ENCODE peak calls at places on chromosomes 7 and 10, in five cellular contexts. O is GM23338, C is WERI-Rb-1, M is RWPE1, J is prostate gland. Y is an unnamed sample.

GRCh38 chr7:38630720-38631673 is at the start of gene AMPH:
- DNase-seq in O (peak; percentile 90), C (peak; percentile 91), M (no peak), J (no peak), Y (peak; percentile 51)

GRCh38 chr7:25256424-25256823 is 28.1 kb upstream of the NPVF start:
- DNase-seq in O (no peak), C (peak; percentile 71), M (no peak), J (no peak), Y (no peak)

GRCh38 chr7:115271332-115272235 is 349.7 kb downstream of the MDFIC start:
- DNase-seq in O (no peak), C (no peak), M (no peak), J (peak; percentile 21), Y (peak; percentile 96)

GRCh38 chr10:49109669-49110335 is 5.5 kb downstream of the VSTM4 start:
- DNase-seq in O (no peak), C (no peak), M (no peak), J (no peak), Y (peak; percentile 2)

GRCh38 chr7:102195361-102195760 is 91.3 kb upstream of the SH2B2 start:
- DNase-seq in O (no peak), C (no peak), M (no peak), J (no peak), Y (no peak)

GRCh38 chr7:1046722-1047679 is 2.7 kb downstream of the GPR146 start:
- DNase-seq in O (no peak), C (no peak), M (no peak), J (peak; percentile 81), Y (no peak)

GRCh38 chr7:159105066-159105780 is 39.4 kb downstream of the VIPR2 start:
- DNase-seq in O (no peak), C (no peak), M (no peak), J (no peak), Y (no peak)

GRCh38 chr7:2079332-2080068 is 153.2 kb downstream of the MAD1L1 start:
- DNase-seq in O (no peak), C (peak; percentile 81), M (no peak), J (no peak), Y (no peak)

GRCh38 chr7:151312831-151313809 is 28.5 kb upstream of the NUB1 start:
- DNase-seq in O (no peak), C (no peak), M (no peak), J (no peak), Y (no peak)

GRCh38 chr7:27921081-27921836 is 181.3 kb downstream of the TAX1BP1 start:
- DNase-seq in O (peak; percentile 79), C (peak; percentile 55), M (peak; percentile 36), J (peak; percentile 66), Y (peak; percentile 69)

GRCh38 chr10:44313706-44314307 is 71.1 kb downstream of the CXCL12 start:
- DNase-seq in O (no peak), C (no peak), M (no peak), J (no peak), Y (no peak)

GRCh38 chr10:70651661-70652060 is 20.6 kb upstream of the ADAMTS14 start:
- DNase-seq in O (peak; percentile 77), C (no peak), M (no peak), J (no peak), Y (no peak)

GRCh38 chr7:130445008-130445407 is 4.2 kb upstream of the CEP41 start:
- DNase-seq in O (no peak), C (no peak), M (no peak), J (no peak), Y (no peak)

GRCh38 chr7:28922618-28923331 is 35.4 kb downstream of the TRIL start:
- DNase-seq in O (peak; percentile 97), C (peak; percentile 65), M (peak; percentile 34), J (peak; percentile 61), Y (peak; percentile 41)

GRCh38 chr10:50420166-50420565 is 168.8 kb upstream of the ASAH2 start:
- DNase-seq in O (no peak), C (no peak), M (no peak), J (no peak), Y (no peak)

GRCh38 chr10:76684968-76685367 is 952.6 kb downstream of the KCNMA1 start:
- DNase-seq in O (no peak), C (no peak), M (no peak), J (no peak), Y (no peak)

GRCh38 chr7:106017657-106018056 is 54.6 kb downstream of the CDHR3 start:
- DNase-seq in O (no peak), C (no peak), M (no peak), J (no peak), Y (no peak)

GRCh38 chr10:70363292-70363691 is 19.1 kb downstream of the LRRC20 start:
- DNase-seq in O (no peak), C (no peak), M (no peak), J (no peak), Y (no peak)

GRCh38 chr10:1367938-1368697 is 311.9 kb downstream of the WDR37 start:
- DNase-seq in O (no peak), C (no peak), M (no peak), J (no peak), Y (no peak)

GRCh38 chr7:151327659-151328058 is 14.0 kb upstream of the NUB1 start:
- DNase-seq in O (no peak), C (no peak), M (no peak), J (no peak), Y (no peak)

GRCh38 chr10:16518822-16519221 is 2.9 kb downstream of the C1QL3 start:
- DNase-seq in O (peak; percentile 32), C (no peak), M (no peak), J (no peak), Y (no peak)

GRCh38 chr7:56063882-56064625 is at the start of gene SUMF2:
- DNase-seq in O (peak; percentile 93), C (peak; percentile 93), M (peak; percentile 98), J (peak; percentile 89), Y (peak; percentile 61)

GRCh38 chr7:139482662-139483466 is 609 bp downstream of the KLRG2 start:
- DNase-seq in O (peak; percentile 73), C (peak; percentile 27), M (peak; percentile 35), J (no peak), Y (no peak)

GRCh38 chr7:80977751-80978150 is 58.9 kb upstream of the SEMA3C start:
- DNase-seq in O (no peak), C (no peak), M (no peak), J (no peak), Y (no peak)
- H3K27ac ChIP-seq in O (no peak overlapping the region), C (no peak overlapping the region), M (no peak overlapping the region), J (no peak overlapping the region), Y (no peak overlapping the region)

GRCh38 chr10:91668935-91669334 is 36.1 kb upstream of the PPP1R3C start:
- DNase-seq in O (peak; percentile 47), C (no peak), M (no peak), J (no peak), Y (no peak)

GRCh38 chr10:91672021-91672608 is 39.2 kb upstream of the PPP1R3C start:
- DNase-seq in O (peak; percentile 21), C (peak; percentile 12), M (no peak), J (no peak), Y (peak; percentile 71)
- H3K27ac ChIP-seq in O (no peak overlapping the region), C (no peak overlapping the region), M (peak overlapping the region; percentile 67), J (no peak overlapping the region), Y (no peak overlapping the region)

GRCh38 chr10:72009062-72009429 is 44.9 kb downstream of the CHST3 start:
- DNase-seq in O (no peak), C (no peak), M (peak; percentile 83), J (no peak), Y (no peak)

GRCh38 chr10:72006026-72006425 is 41.8 kb downstream of the CHST3 start:
- DNase-seq in O (no peak), C (no peak), M (no peak), J (no peak), Y (no peak)

GRCh38 chr10:72008096-72008933 is 44.1 kb downstream of the CHST3 start:
- DNase-seq in O (no peak), C (no peak), M (peak; percentile 60), J (peak; percentile 26), Y (no peak)

GRCh38 chr10:72009430-72010081 is 45.4 kb downstream of the CHST3 start:
- DNase-seq in O (peak; percentile 53), C (no peak), M (peak; percentile 93), J (peak; percentile 87), Y (peak; percentile 90)

GRCh38 chr10:72007246-72007892 is 43.2 kb downstream of the CHST3 start:
- DNase-seq in O (no peak), C (no peak), M (no peak), J (no peak), Y (no peak)
- H3K27ac ChIP-seq in O (no peak overlapping the region), C (no peak overlapping the region), M (peak overlapping the region; percentile 100), J (peak overlapping the region; percentile 81), Y (no peak overlapping the region)

DNA sequence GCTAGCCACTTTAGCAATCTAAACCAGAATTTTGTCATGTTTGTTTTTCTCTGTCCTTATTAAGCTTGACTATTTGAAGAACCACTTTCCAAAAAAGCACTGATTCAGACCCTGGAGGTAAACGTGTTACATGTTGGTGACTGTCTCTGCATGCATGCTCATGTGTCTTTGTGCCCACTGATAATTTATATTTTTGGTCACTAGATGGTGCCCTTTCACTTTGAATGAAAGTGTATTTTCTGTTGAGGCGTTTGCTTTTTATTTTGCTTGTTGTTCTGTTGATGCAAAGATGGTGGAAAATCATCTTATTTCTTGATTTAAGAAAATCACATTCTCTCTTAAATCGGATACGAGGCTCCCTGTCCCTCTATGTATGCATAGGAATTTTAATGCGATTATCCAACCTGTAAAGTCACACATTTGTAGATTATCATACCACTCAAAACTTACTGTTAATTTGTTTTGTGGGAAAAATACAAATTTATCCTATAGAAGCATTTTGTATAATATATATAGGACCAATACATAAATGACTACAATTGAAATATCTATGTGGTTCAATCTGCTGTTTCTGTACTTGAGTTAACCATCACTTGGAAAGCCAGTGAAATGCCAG is 269.3 kb downstream of the BICC1 start:
- DNase-seq in O (peak; percentile 68), C (no peak), M (peak; percentile 39), J (peak; percentile 47), Y (no peak)
- H3K27ac ChIP-seq in O (no peak overlapping the region), C (no peak overlapping the region), M (no peak overlapping the region), J (no peak overlapping the region), Y (no peak overlapping the region)

GRCh38 chr10:79158004-79158340 is 89.2 kb downstream of the ZMIZ1 start:
- DNase-seq in O (no peak), C (no peak), M (no peak), J (no peak), Y (no peak)

GRCh38 chr10:79159785-79160184 is 91.0 kb downstream of the ZMIZ1 start:
- DNase-seq in O (no peak), C (no peak), M (no peak), J (no peak), Y (peak; percentile 78)

GRCh38 chr10:79160191-79160590 is 91.4 kb downstream of the ZMIZ1 start:
- DNase-seq in O (no peak), C (no peak), M (no peak), J (no peak), Y (no peak)

GRCh38 chr10:79159141-79159619 is 90.4 kb downstream of the ZMIZ1 start:
- DNase-seq in O (no peak), C (no peak), M (no peak), J (no peak), Y (peak; percentile 76)

GRCh38 chr10:79158402-79159097 is 89.8 kb downstream of the ZMIZ1 start:
- DNase-seq in O (peak; percentile 50), C (no peak), M (no peak), J (no peak), Y (no peak)
- H3K27ac ChIP-seq in O (peak overlapping the region; percentile 79), C (no peak overlapping the region), M (peak overlapping the region; percentile 99), J (peak overlapping the region; percentile 23), Y (peak overlapping the region; percentile 90)

Y was measured in astrocyte.